ENCODE peak calls at places on chromosomes 1 and 21, in eight cellular contexts. T, X, E, W, S, I, K and M are unnamed samples.

GRCh38 chr1:186838380-186839076 is 9.8 kb downstream of the PLA2G4A start:
- DNase-seq in T (no peak), X (no peak), E (no peak), W (no peak), S (no peak), I (no peak), K (no peak), M (no peak)

GRCh38 chr1:166489670-166490436 is 323.1 kb upstream of the FAM78B start:
- DNase-seq in T (peak; percentile 12), X (peak; percentile 42), E (no peak), W (no peak), S (no peak), I (no peak), K (peak; percentile 63), M (no peak)

GRCh38 chr1:204943495-204943894 is 72.8 kb downstream of the NFASC start:
- DNase-seq in T (no peak), X (no peak), E (no peak), W (no peak), S (no peak), I (no peak), K (no peak), M (no peak)

GRCh38 chr1:68183895-68184294 is 48.4 kb downstream of the WLS start:
- DNase-seq in T (no peak), X (no peak), E (no peak), W (no peak), S (no peak), I (peak; percentile 33), K (no peak), M (no peak)

GRCh38 chr1:201819346-201819745 is 9.6 kb upstream of the IPO9 start:
- DNase-seq in T (no peak), X (no peak), E (no peak), W (no peak), S (no peak), I (no peak), K (no peak), M (no peak)

GRCh38 chr1:172132836-172133235 is 287.6 kb upstream of the C1orf105 start:
- DNase-seq in T (no peak), X (no peak), E (no peak), W (no peak), S (no peak), I (no peak), K (no peak), M (no peak)

GRCh38 chr1:242129103-242129502 is 130.2 kb upstream of the MAP1LC3C start:
- DNase-seq in T (no peak), X (peak; percentile 40), E (no peak), W (no peak), S (no peak), I (peak; percentile 5), K (no peak), M (no peak)

GRCh38 chr1:151635479-151636072 is 23.7 kb downstream of the SNX27 start:
- DNase-seq in T (no peak), X (no peak), E (no peak), W (no peak), S (no peak), I (no peak), K (no peak), M (no peak)

GRCh38 chr1:236016782-236017400 is 48.0 kb downstream of the NID1 start:
- DNase-seq in T (no peak), X (no peak), E (no peak), W (no peak), S (no peak), I (no peak), K (no peak), M (no peak)

GRCh38 chr21:28892550-28893111 is 100.0 kb downstream of the LTN1 start:
- DNase-seq in T (no peak), X (no peak), E (no peak), W (no peak), S (no peak), I (no peak), K (no peak), M (no peak)
- H3K27ac ChIP-seq in T (no peak overlapping the region), X (no peak overlapping the region), E (no peak overlapping the region), W (no peak overlapping the region), S (no peak overlapping the region), I (no peak overlapping the region), K (no peak overlapping the region), M (no peak overlapping the region)

DNA sequence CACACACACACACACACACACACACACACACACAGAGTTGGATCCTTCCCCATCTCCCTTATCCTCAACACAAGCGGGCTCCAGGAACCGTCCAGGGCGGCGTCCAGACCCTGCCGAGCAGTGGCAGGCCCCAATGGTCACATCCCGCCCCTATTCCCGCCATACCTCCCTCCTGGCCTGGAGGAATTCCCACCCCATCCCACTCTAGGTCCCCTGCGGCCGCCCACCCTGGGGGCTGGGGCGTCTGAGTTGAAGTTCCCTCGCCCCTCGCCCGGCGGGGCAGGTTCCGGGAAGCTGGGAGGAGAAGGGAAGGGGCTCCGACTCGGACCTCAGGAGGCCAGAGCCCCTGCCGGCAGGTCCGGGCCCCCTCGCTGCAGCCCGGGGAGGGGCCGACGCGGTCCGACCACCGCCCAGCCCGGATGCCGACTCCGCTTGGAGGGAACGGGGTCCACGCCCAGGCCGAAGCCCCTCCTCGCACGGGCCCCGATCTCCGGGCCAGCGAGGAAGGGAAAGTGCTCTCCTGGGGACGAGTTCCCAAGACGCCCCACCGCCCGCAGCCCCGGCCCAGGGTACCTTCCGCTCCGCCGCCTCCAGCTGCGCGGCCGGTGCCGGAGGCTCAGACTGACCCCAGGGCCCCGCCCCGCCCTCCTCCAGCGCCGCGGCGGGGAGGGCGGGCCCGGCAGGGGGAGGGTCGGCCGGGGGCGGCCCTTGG is at the start of gene RHOC:
- DNase-seq in T (peak; percentile 71), X (peak; percentile 73), E (peak; percentile 81), W (peak; percentile 52), S (peak; percentile 77), I (peak; percentile 47), K (no peak), M (no peak)
- H3K27ac ChIP-seq in T (peak within 1 kb of the TSS; percentile 92), X (peak within 1 kb of the TSS; percentile 95), E (peak within 1 kb of the TSS; percentile 98), W (peak within 1 kb of the TSS; percentile 86), S (peak within 1 kb of the TSS; percentile 92), I (peak within 1 kb of the TSS; percentile 92), K (no peak within 1 kb of the TSS), M (peak within 1 kb of the TSS; percentile 95)

GRCh38 chr1:208350815-208351214 is 106.6 kb upstream of the PLXNA2 start:
- DNase-seq in T (no peak), X (no peak), E (no peak), W (no peak), S (no peak), I (no peak), K (no peak), M (no peak)
- H3K27ac ChIP-seq in T (no peak overlapping the region), X (no peak overlapping the region), E (no peak overlapping the region), W (no peak overlapping the region), S (no peak overlapping the region), I (no peak overlapping the region), K (no peak overlapping the region), M (no peak overlapping the region)

GRCh38 chr1:109923131-109923945 is 12.7 kb downstream of the CSF1 start:
- DNase-seq in T (no peak), X (no peak), E (no peak), W (no peak), S (no peak), I (no peak), K (no peak), M (no peak)

GRCh38 chr1:109925159-109925990 is 14.7 kb downstream of the CSF1 start:
- DNase-seq in T (no peak), X (no peak), E (no peak), W (no peak), S (no peak), I (no peak), K (no peak), M (no peak)

GRCh38 chr1:109922326-109922725 is 11.7 kb downstream of the CSF1 start:
- DNase-seq in T (no peak), X (no peak), E (no peak), W (no peak), S (no peak), I (no peak), K (no peak), M (no peak)

GRCh38 chr1:109923946-109924275 is 13.3 kb downstream of the CSF1 start:
- DNase-seq in T (no peak), X (no peak), E (no peak), W (no peak), S (no peak), I (no peak), K (no peak), M (no peak)

DNA sequence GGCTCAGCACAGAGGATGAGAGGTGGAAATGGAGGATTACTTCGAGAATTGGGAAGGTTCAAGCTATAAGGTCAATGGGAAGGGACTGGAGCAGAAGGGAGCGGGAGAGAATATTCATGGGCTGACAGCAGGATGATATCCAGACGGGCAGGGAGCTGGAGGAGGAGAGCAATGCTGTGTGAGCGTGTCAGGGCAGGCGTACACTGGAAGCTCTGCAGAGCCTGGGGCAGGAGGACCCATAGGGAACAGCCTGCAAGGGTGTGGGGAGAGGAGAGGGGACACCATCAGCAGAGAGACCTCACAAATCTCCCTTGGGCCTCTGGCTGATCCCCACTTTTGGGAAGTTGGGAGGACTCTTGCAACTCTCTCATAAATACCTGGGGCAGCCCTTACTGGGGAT is 13.7 kb downstream of the CSF1 start:
- DNase-seq in T (no peak), X (no peak), E (no peak), W (no peak), S (no peak), I (no peak), K (no peak), M (no peak)
- H3K27ac ChIP-seq in T (no peak overlapping the region), X (peak overlapping the region; percentile 4), E (no peak overlapping the region), W (no peak overlapping the region), S (no peak overlapping the region), I (no peak overlapping the region), K (no peak overlapping the region), M (peak overlapping the region; percentile 7)